ENCODE peak calls at places on chromosomes 6 and 20, in ten cellular contexts. J is cardiac muscle cell, I is stomach, A is retinal pigment epithelial cell, T is small intestine, B is posterior vena cava, Q is memory B cell, D is EH, L is GM04503, S is NCI-H2081. V is an unnamed sample.

GRCh38 chr6:75526502-75527127 is 33.0 kb upstream of the FILIP1 start:
- DNase-seq in J (peak), I (peak), A (peak), T (peak), B (no peak), Q (peak), D (peak), L (no peak), S (peak), V (peak)

GRCh38 chr20:58720890-58721289 is 28.3 kb downstream of the NPEPL1 start:
- DNase-seq in J (no peak), I (no peak), A (no peak), T (no peak), B (no peak), Q (no peak), D (no peak), L (no peak), S (no peak), V (no peak)

GRCh38 chr20:48864738-48865318 is 37.0 kb upstream of the PREX1 start:
- DNase-seq in J (no peak), I (no peak), A (no peak), T (no peak), B (no peak), Q (no peak), D (no peak), L (no peak), S (no peak), V (no peak)

GRCh38 chr20:35199696-35200095 is 26.8 kb upstream of the MMP24 start:
- DNase-seq in J (no peak), I (no peak), A (no peak), T (no peak), B (no peak), Q (no peak), D (peak), L (no peak), S (no peak), V (no peak)

GRCh38 chr20:14622796-14623195 is 285.4 kb upstream of the FLRT3 start:
- DNase-seq in J (peak), I (peak), A (no peak), T (peak), B (no peak), Q (no peak), D (peak), L (no peak), S (no peak), V (peak)

GRCh38 chr20:57849868-57850215 is 140.0 kb upstream of the PMEPA1 start:
- DNase-seq in J (no peak), I (no peak), A (no peak), T (no peak), B (no peak), Q (no peak), D (no peak), L (no peak), S (no peak), V (no peak)

GRCh38 chr6:33147807-33148666 is 44.2 kb downstream of the COL11A2 start:
- DNase-seq in J (peak), I (no peak), A (no peak), T (peak), B (no peak), Q (no peak), D (peak), L (no peak), S (peak), V (no peak)

GRCh38 chr6:144334150-144334708 is 49.1 kb downstream of the UTRN start:
- DNase-seq in J (no peak), I (no peak), A (no peak), T (peak), B (no peak), Q (peak), D (no peak), L (no peak), S (no peak), V (no peak)

GRCh38 chr6:158172001-158172400 is 3.9 kb downstream of the GTF2H5 start:
- DNase-seq in J (no peak), I (no peak), A (no peak), T (no peak), B (no peak), Q (no peak), D (no peak), L (no peak), S (no peak), V (no peak)

GRCh38 chr6:106609699-106610098 is 19.6 kb downstream of the RTN4IP1 start:
- DNase-seq in J (peak), I (no peak), A (no peak), T (peak), B (no peak), Q (peak), D (peak), L (no peak), S (peak), V (peak)

GRCh38 chr20:35254448-35254999 is 23.4 kb downstream of the MMP24OS start:
- DNase-seq in J (no peak), I (no peak), A (no peak), T (no peak), B (peak), Q (no peak), D (no peak), L (no peak), S (no peak), V (no peak)

GRCh38 chr20:63497946-63498935 is 642 bp downstream of the EEF1A2 start:
- DNase-seq in J (no peak), I (peak), A (no peak), T (no peak), B (no peak), Q (no peak), D (peak), L (no peak), S (no peak), V (peak)

GRCh38 chr6:86487660-86488221 is 449.6 kb upstream of the HTR1E start:
- DNase-seq in J (no peak), I (no peak), A (no peak), T (no peak), B (no peak), Q (no peak), D (no peak), L (no peak), S (no peak), V (no peak)

GRCh38 chr6:82144852-82145332 is 102.7 kb downstream of the IBTK start:
- DNase-seq in J (peak), I (peak), A (peak), T (peak), B (peak), Q (no peak), D (peak), L (peak), S (no peak), V (peak)

GRCh38 chr20:46089076-46089337 is 755 bp downstream of the NCOA5 start:
- DNase-seq in J (no peak), I (no peak), A (no peak), T (no peak), B (no peak), Q (no peak), D (no peak), L (no peak), S (peak), V (no peak)

V was measured in BE2C.